ENCODE peak calls at places on chromosomes 3 and 15, in nine cellular contexts. X is AG04450; A is heart left ventricle; D is tibial artery; E is Panc1; H is CD8-positive, alpha-beta T cell; N is cardiac muscle cell; M is BJ; K is HepG2. V is an unnamed sample. For H3K27me3, the result is how much of the 10 kb centered on the place peaks cover.

GRCh38 chr3:48633743-48634142 is 1.5 kb downstream of the SLC26A6 start:
- DNase-seq in X (no peak), A (peak), D (no peak), E (no peak), H (no peak), N (no peak), M (no peak), K (no peak), V (no peak)

GRCh38 chr15:77060560-77060959 is 10.3 kb downstream of the TSPAN3 start:
- DNase-seq in X (no peak), A (no peak), D (no peak), E (no peak), H (no peak), N (no peak), M (no peak), K (no peak), V (no peak)

GRCh38 chr15:70062321-70062956 is 35.3 kb downstream of the TLE3 start:
- DNase-seq in X (peak), A (peak), D (peak), E (no peak), H (no peak), N (no peak), M (peak), K (no peak), V (no peak)

GRCh38 chr3:98188553-98188952 is 22.1 kb downstream of the OR5H15 start:
- DNase-seq in X (no peak), A (no peak), D (no peak), E (no peak), H (no peak), N (peak), M (no peak), K (peak), V (peak)

GRCh38 chr15:86139828-86140227 is 60.2 kb downstream of the AGBL1 start:
- DNase-seq in X (no peak), A (no peak), D (no peak), E (peak), H (no peak), N (no peak), M (no peak), K (no peak), V (no peak)

GRCh38 chr15:58498821-58499580 is 67.2 kb downstream of the LIPC start:
- DNase-seq in X (peak), A (no peak), D (no peak), E (no peak), H (no peak), N (no peak), M (peak), K (no peak), V (peak)

GRCh38 chr15:48590704-48591103 is 54.8 kb downstream of the FBN1 start:
- DNase-seq in X (no peak), A (no peak), D (no peak), E (no peak), H (no peak), N (peak), M (no peak), K (no peak), V (no peak)

GRCh38 chr15:36831125-36831914 is 251.9 kb downstream of the CDIN1 start:
- DNase-seq in X (peak), A (no peak), D (no peak), E (no peak), H (no peak), N (no peak), M (peak), K (no peak), V (peak)

GRCh38 chr3:140501770-140502364 is 176.0 kb upstream of the TRIM42 start:
- DNase-seq in X (no peak), A (no peak), D (no peak), E (no peak), H (no peak), N (no peak), M (no peak), K (no peak), V (no peak)

GRCh38 chr15:35376701-35377100 is 169.3 kb downstream of the DPH6 start:
- DNase-seq in X (no peak), A (no peak), D (no peak), E (no peak), H (no peak), N (no peak), M (no peak), K (no peak), V (peak)

GRCh38 chr3:52433328-52434060 is 11.4 kb downstream of the SEMA3G start:
- DNase-seq in X (no peak), A (peak), D (no peak), E (no peak), H (no peak), N (peak), M (no peak), K (no peak), V (no peak)

GRCh38 chr3:39977058-39977794 is 167.8 kb downstream of the MYRIP start:
- DNase-seq in X (no peak), A (no peak), D (no peak), E (no peak), H (no peak), N (no peak), M (no peak), K (no peak), V (no peak)

GRCh38 chr15:41836072-41836471 is 2.6 kb upstream of the PLA2G4B start:
- DNase-seq in X (no peak), A (no peak), D (no peak), E (no peak), H (no peak), N (no peak), M (no peak), K (no peak), V (no peak)

GRCh38 chr3:148792540-148792939 is 35.1 kb upstream of the CPB1 start:
- DNase-seq in X (no peak), A (no peak), D (no peak), E (no peak), H (no peak), N (no peak), M (no peak), K (no peak), V (no peak)

GRCh38 chr15:31217067-31217466 is 109.6 kb upstream of the KLF13 start:
- DNase-seq in X (no peak), A (no peak), D (no peak), E (no peak), H (no peak), N (no peak), M (no peak), K (no peak), V (no peak)

GRCh38 chr3:141530133-141530768 is 43.4 kb downstream of the RASA2 start:
- DNase-seq in X (peak), A (no peak), D (no peak), E (no peak), H (no peak), N (no peak), M (peak), K (no peak), V (peak)

GRCh38 chr3:74883690-74884089 is 269.2 kb upstream of the CNTN3 start:
- DNase-seq in X (no peak), A (no peak), D (no peak), E (peak), H (no peak), N (peak), M (no peak), K (peak), V (peak)

GRCh38 chr3:186180151-186180550 is 71.3 kb upstream of the ETV5 start:
- DNase-seq in X (no peak), A (no peak), D (no peak), E (no peak), H (no peak), N (no peak), M (no peak), K (no peak), V (no peak)

GRCh38 chr3:40102182-40102581 is 207.3 kb upstream of the EIF1B start:
- DNase-seq in X (no peak), A (no peak), D (no peak), E (no peak), H (no peak), N (no peak), M (no peak), K (no peak), V (peak)

GRCh38 chr3:105899528-105899927 is 30.7 kb upstream of the CBLB start:
- DNase-seq in X (no peak), A (no peak), D (no peak), E (no peak), H (no peak), N (no peak), M (peak), K (no peak), V (peak)

GRCh38 chr3:148379763-148380162 is 317.9 kb upstream of the AGTR1 start:
- DNase-seq in X (peak), A (no peak), D (no peak), E (peak), H (no peak), N (peak), M (no peak), K (peak), V (peak)

GRCh38 chr15:64205202-64205601 is 42.4 kb upstream of the PPIB start:
- DNase-seq in X (no peak), A (no peak), D (no peak), E (no peak), H (no peak), N (no peak), M (no peak), K (no peak), V (no peak)

GRCh38 chr3:109278141-109278540 is 38.2 kb downstream of the DPPA2 start:
- DNase-seq in X (no peak), A (no peak), D (no peak), E (no peak), H (no peak), N (no peak), M (no peak), K (no peak), V (no peak)

GRCh38 chr3:12288466-12289129 is at the start of gene PPARG:
- DNase-seq in X (no peak), A (peak), D (no peak), E (no peak), H (no peak), N (peak), M (no peak), K (peak), V (peak)

GRCh38 chr3:152243301-152243711 is 25.4 kb upstream of the MBNL1 start:
- DNase-seq in X (no peak), A (no peak), D (no peak), E (no peak), H (no peak), N (no peak), M (no peak), K (peak), V (no peak)

GRCh38 chr3:112675943-112676530 is 35.1 kb upstream of the CCDC80 start:
- DNase-seq in X (no peak), A (no peak), D (no peak), E (no peak), H (no peak), N (no peak), M (no peak), K (no peak), V (no peak)

GRCh38 chr15:39587291-39587909 is 6.5 kb downstream of the THBS1 start:
- DNase-seq in X (no peak), A (no peak), D (no peak), E (no peak), H (no peak), N (no peak), M (no peak), K (no peak), V (no peak)

GRCh38 chr15:62719316-62719715 is 323.2 kb upstream of the TPM1 start:
- DNase-seq in X (no peak), A (no peak), D (no peak), E (no peak), H (no peak), N (no peak), M (peak), K (no peak), V (peak)

GRCh38 chr3:114651555-114651954 is 357.7 kb downstream of the TIGIT start:
- DNase-seq in X (no peak), A (no peak), D (no peak), E (no peak), H (no peak), N (no peak), M (no peak), K (no peak), V (no peak)

GRCh38 chr3:100331660-100332059 is 2.9 kb upstream of the NIT2 start:
- DNase-seq in X (no peak), A (no peak), D (no peak), E (no peak), H (no peak), N (no peak), M (no peak), K (no peak), V (no peak)

GRCh38 chr3:192827208-192827607 is 90.4 kb downstream of the MB21D2 start:
- DNase-seq in X (no peak), A (no peak), D (no peak), E (no peak), H (no peak), N (no peak), M (no peak), K (no peak), V (no peak)

GRCh38 chr3:150227839-150228238 is 180.3 kb upstream of the TSC22D2 start:
- DNase-seq in X (no peak), A (peak), D (peak), E (no peak), H (peak), N (peak), M (no peak), K (peak), V (peak)

GRCh38 chr3:134361162-134361831 is 12.9 kb downstream of the AMOTL2 start:
- DNase-seq in X (no peak), A (peak), D (no peak), E (no peak), H (no peak), N (no peak), M (no peak), K (no peak), V (no peak)

GRCh38 chr15:85603703-85604102 is 191.0 kb downstream of the KLHL25 start:
- DNase-seq in X (no peak), A (no peak), D (no peak), E (no peak), H (no peak), N (no peak), M (no peak), K (no peak), V (no peak)

GRCh38 chr15:67087507-67088172 is 22.2 kb downstream of the SMAD3 start:
- DNase-seq in X (no peak), A (no peak), D (no peak), E (no peak), H (no peak), N (no peak), M (no peak), K (no peak), V (no peak)

GRCh38 chr3:52233108-52233591 is 5.8 kb downstream of the TWF2 start:
- DNase-seq in X (no peak), A (no peak), D (no peak), E (no peak), H (no peak), N (no peak), M (no peak), K (no peak), V (no peak)

GRCh38 chr15:100703032-100703578 is 100.7 kb downstream of the ASB7 start:
- DNase-seq in X (peak), A (no peak), D (no peak), E (no peak), H (no peak), N (no peak), M (no peak), K (no peak), V (peak)

GRCh38 chr15:100705065-100705464 is 102.7 kb downstream of the ASB7 start:
- DNase-seq in X (no peak), A (no peak), D (no peak), E (no peak), H (no peak), N (no peak), M (no peak), K (no peak), V (no peak)

GRCh38 chr15:100704281-100705055 is 102.1 kb downstream of the ASB7 start:
- DNase-seq in X (no peak), A (no peak), D (no peak), E (no peak), H (no peak), N (no peak), M (no peak), K (no peak), V (peak)

GRCh38 chr15:100705841-100706240 is 103.5 kb downstream of the ASB7 start:
- DNase-seq in X (no peak), A (no peak), D (no peak), E (no peak), H (no peak), N (no peak), M (no peak), K (no peak), V (no peak)

GRCh38 chr15:100703671-100704070 is 101.3 kb downstream of the ASB7 start:
- DNase-seq in X (no peak), A (no peak), D (no peak), E (no peak), H (no peak), N (no peak), M (no peak), K (no peak), V (no peak)
- H3K27me3 ChIP-seq in X (under half), A (under half), D (under half), E (under half), H (under half), N (under half), M (under half), K (under half), V (under half)

GRCh38 chr3:16480861-16481569 is 32.5 kb downstream of the RFTN1 start:
- DNase-seq in X (no peak), A (no peak), D (no peak), E (no peak), H (no peak), N (no peak), M (peak), K (no peak), V (no peak)
- H3K4me3 ChIP-seq in X (no peak), A (peak), D (no peak), E (no peak), H (peak), N (no peak), M (no peak), K (no peak), V (no peak)

GRCh38 chr3:165619077-165619476 is 218.1 kb downstream of the BCHE start:
- DNase-seq in X (no peak), A (no peak), D (no peak), E (no peak), H (no peak), N (no peak), M (no peak), K (no peak), V (no peak)

GRCh38 chr3:165617134-165617533 is 220.1 kb downstream of the BCHE start:
- DNase-seq in X (no peak), A (no peak), D (no peak), E (no peak), H (no peak), N (no peak), M (no peak), K (no peak), V (peak)

GRCh38 chr3:165624761-165625160 is 212.5 kb downstream of the BCHE start:
- DNase-seq in X (no peak), A (no peak), D (no peak), E (no peak), H (no peak), N (no peak), M (no peak), K (no peak), V (peak)

GRCh38 chr3:165622356-165622755 is 214.9 kb downstream of the BCHE start:
- DNase-seq in X (no peak), A (no peak), D (no peak), E (no peak), H (no peak), N (no peak), M (no peak), K (no peak), V (no peak)
- TF ChIP-seq CTCF in X (no peak), A (no peak), D (no peak), E (peak), H (no peak), N (no peak), M (no peak), K (no peak), V (no peak)

DNA sequence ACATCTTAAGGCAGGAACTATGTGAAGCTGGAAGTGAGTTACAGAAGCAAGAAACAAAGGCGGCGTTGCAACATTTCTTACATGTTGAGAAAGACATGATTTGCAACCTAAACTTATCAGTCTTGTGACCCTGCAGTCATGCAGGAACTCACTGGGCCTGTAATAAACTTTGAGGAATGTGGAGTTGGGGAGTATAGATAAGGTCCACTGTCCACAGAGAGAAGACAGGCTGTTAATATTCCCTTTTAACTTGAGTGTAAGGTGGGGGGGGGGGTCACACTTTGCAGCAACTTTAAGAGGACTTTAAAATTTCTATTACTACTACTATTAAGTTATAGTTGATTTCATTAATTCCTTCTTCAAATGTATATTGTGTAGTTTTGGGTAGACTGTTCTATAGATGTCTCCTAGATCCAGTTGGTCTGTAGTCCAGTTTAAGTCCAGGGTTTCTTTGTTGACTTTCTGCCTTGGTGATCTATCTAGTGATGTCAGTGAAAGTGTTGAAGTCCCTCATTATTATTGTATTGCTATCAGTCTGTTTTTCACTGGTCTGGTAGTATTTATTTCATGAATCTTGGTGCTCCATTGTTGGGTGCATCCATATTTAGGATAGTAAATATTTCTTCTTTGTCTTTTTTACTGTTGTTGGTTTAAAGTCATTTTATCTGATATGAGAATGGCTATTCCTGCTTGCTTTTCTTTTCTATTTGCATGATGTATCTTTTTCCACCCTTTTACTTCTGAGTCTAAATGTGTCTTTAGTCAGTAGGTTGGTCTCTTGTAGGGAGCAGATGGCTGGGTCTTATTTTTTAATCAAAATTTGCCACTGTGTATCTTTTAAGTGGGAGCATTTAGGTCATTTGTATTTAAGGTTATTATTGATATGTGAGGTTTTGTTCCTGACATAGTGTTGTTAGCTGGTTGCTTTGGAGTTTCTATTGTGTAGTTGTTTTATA is 15.6 kb upstream of the FAM98B start:
- DNase-seq in X (no peak), A (no peak), D (no peak), E (no peak), H (no peak), N (no peak), M (no peak), K (no peak), V (no peak)
- H3K27me3 ChIP-seq in X (under half), A (under half), D (under half), E (under half), H (under half), N (under half), M (under half), K (under half), V (under half)

DNA sequence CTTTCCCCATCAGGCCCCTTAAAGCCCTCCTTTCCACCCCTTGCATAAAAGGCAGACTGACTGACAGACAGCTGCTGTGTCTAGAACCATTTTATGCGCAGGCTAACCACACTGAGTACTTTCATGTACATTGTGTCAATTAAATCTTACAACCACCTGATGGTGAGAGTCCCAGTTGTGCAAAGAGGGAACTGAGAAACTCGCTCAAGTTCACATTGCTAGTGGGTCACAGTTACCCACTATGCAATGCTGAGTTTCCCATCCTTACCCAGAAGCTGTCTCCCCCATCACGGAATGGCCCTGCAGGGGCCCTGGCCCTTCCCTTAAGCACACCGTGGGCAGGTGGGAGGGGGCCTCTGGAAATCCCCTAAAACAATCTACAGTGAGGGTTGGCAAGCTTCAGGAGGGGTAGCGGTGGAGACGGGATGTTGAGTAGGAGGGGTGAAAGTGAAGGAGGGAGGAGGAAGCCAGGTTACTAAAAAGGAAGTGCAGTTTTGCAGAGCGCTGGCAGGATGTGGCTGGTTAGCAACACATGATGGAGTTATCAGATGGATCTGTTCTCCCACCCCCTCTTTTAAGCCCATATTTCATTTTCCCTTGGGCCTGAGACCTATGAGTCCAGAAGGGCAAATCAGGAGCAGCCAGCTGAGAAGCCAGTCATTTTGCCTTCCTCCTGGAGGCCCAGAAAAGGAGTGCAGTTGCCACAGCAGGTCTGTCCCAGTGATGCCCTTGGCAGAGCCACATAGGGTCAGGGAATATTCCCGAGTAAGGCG is 30.0 kb downstream of the STARD5 start:
- DNase-seq in X (no peak), A (no peak), D (no peak), E (no peak), H (peak), N (no peak), M (no peak), K (no peak), V (no peak)
- H3K4me3 ChIP-seq in X (no peak), A (peak), D (no peak), E (no peak), H (peak), N (no peak), M (no peak), K (no peak), V (no peak)